ENCODE peak calls at places on chromosomes 2 and 18, in five cellular contexts. L is H9; X is CD8-positive, alpha-beta T cell; F is heart left ventricle; D is MM.1S. Z is an unnamed sample.

GRCh38 chr2:27627963-27628766 is 647 bp downstream of the CCDC121 start:
- DNase-seq in L (no peak), X (no peak), F (peak; percentile 14), D (no peak), Z (no peak)

GRCh38 chr2:202317080-202317859 is 51.7 kb downstream of the NOP58 start:
- DNase-seq in L (no peak), X (no peak), F (peak; percentile 84), D (no peak), Z (no peak)

GRCh38 chr2:213261715-213262114 is 22.5 kb upstream of the SPAG16 start:
- DNase-seq in L (no peak), X (no peak), F (no peak), D (no peak), Z (no peak)

GRCh38 chr2:237250599-237250998 is 163.4 kb downstream of the COL6A3 start:
- DNase-seq in L (no peak), X (no peak), F (no peak), D (no peak), Z (no peak)

GRCh38 chr2:48759682-48760081 is 4.2 kb upstream of the LHCGR start:
- DNase-seq in L (no peak), X (no peak), F (no peak), D (no peak), Z (no peak)

GRCh38 chr2:195613922-195614321 is 43.1 kb upstream of the SLC39A10 start:
- DNase-seq in L (no peak), X (no peak), F (no peak), D (no peak), Z (no peak)

GRCh38 chr2:72263043-72263780 is 115.5 kb upstream of the CYP26B1 start:
- DNase-seq in L (no peak), X (no peak), F (no peak), D (no peak), Z (no peak)

GRCh38 chr2:228018311-228018710 is 146.9 kb downstream of the DAW1 start:
- DNase-seq in L (no peak), X (no peak), F (no peak), D (no peak), Z (no peak)

GRCh38 chr2:168034586-168034985 is 212.8 kb downstream of the STK39 start:
- DNase-seq in L (no peak), X (no peak), F (no peak), D (no peak), Z (no peak)

GRCh38 chr18:78984941-78985784 is 5.5 kb downstream of the SALL3 start:
- DNase-seq in L (peak; percentile 81), X (no peak), F (no peak), D (no peak), Z (no peak)

GRCh38 chr18:10936211-10937053 is 212.9 kb downstream of the PIEZO2 start:
- DNase-seq in L (no peak), X (no peak), F (no peak), D (no peak), Z (no peak)

GRCh38 chr2:104897515-104898184 is 43.7 kb downstream of the POU3F3 start:
- DNase-seq in L (no peak), X (no peak), F (no peak), D (no peak), Z (no peak)

GRCh38 chr2:106020032-106020431 is 174.1 kb downstream of the UXS1 start:
- DNase-seq in L (no peak), X (no peak), F (peak; percentile 45), D (no peak), Z (no peak)

GRCh38 chr2:33929467-33929866 is 330.4 kb upstream of the FAM98A start:
- DNase-seq in L (no peak), X (no peak), F (no peak), D (peak; percentile 93), Z (no peak)

GRCh38 chr2:224009605-224010330 is 29.3 kb downstream of the SERPINE2 start:
- DNase-seq in L (no peak), X (no peak), F (no peak), D (no peak), Z (no peak)

GRCh38 chr2:235550946-235551345 is 57.1 kb downstream of the AGAP1 start:
- DNase-seq in L (no peak), X (no peak), F (no peak), D (no peak), Z (no peak)
- H3K4me1 ChIP-seq in L (no peaks in the 10 kb centered on the region), X (no peaks in the 10 kb centered on the region), F (peaks cover 12% of the 10 kb centered on the region), D (peaks cover 41% of the 10 kb centered on the region), Z (peaks cover 24% of the 10 kb centered on the region)

GRCh38 chr2:64858541-64859031 is 130.6 kb upstream of the SLC1A4 start:
- DNase-seq in L (no peak), X (no peak), F (no peak), D (no peak), Z (no peak)

GRCh38 chr2:64860936-64861335 is 128.3 kb upstream of the SLC1A4 start:
- DNase-seq in L (no peak), X (no peak), F (no peak), D (no peak), Z (no peak)

GRCh38 chr2:64860321-64860751 is 128.9 kb upstream of the SLC1A4 start:
- DNase-seq in L (no peak), X (no peak), F (no peak), D (no peak), Z (peak; percentile 76)

GRCh38 chr2:64857581-64858471 is 131.4 kb upstream of the SLC1A4 start:
- DNase-seq in L (no peak), X (no peak), F (peak; percentile 83), D (no peak), Z (peak; percentile 69)

DNA sequence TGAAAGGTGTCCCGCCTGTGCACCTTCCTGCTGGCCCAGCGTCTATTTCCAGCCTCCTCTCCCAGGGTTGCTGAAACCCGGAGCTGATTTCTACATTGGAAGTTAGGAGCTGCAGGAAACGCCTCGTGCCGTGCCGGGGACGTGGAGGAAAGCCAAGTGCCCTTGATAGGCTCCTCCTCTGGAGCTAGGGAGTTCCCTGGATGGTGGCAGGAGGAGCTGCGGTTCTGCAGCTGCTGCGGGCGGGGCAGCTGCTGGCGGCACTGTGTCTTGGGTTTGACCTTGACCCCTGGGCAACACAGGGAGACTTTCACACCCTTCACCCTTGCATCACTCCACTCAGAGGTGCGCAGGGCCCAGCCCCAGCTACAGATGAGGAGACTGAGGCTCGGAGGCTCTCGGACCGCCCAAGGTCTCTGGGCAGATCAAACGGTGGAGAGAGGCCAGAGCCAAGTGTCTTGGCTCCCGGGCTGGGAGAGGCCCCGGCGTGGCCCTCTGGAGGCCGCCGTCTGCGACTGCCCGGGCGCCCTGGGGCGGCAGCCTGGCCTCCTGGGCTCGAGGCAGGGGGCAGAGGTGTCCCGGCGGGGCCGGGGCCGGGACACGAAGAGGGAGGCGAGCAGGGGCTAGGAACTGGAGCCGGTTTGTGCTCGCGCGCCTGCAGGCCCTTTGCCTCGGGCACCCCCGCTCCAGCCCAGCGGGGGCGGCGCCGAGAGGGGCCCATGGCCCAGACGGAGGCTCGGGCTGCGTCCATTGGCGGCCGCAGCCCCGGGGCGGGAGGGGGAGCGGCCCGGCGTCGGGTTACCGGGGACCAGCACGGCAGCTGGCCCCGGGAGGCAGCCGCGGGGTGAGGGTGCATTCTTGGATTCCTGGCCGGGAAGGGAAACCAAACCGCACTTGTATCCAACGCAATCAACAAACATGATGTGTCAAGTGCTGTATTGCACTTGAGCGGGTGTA is 129.7 kb upstream of the SLC1A4 start:
- DNase-seq in L (peak; percentile 78), X (no peak), F (peak; percentile 87), D (peak; percentile 73), Z (peak; percentile 94)
- H3K4me1 ChIP-seq in L (peaks cover 2% of the 10 kb centered on the region), X (peaks cover 14% of the 10 kb centered on the region), F (peaks cover 35% of the 10 kb centered on the region), D (peaks cover 17% of the 10 kb centered on the region), Z (peaks cover 85% of the 10 kb centered on the region)

GRCh38 chr2:126895336-126895735 is 3.4 kb upstream of the TEX51 start:
- DNase-seq in L (peak; percentile 22), X (no peak), F (peak; percentile 2), D (no peak), Z (no peak)

GRCh38 chr2:126894082-126894481 is 4.6 kb upstream of the TEX51 start:
- DNase-seq in L (peak; percentile 10), X (no peak), F (no peak), D (no peak), Z (no peak)

GRCh38 chr2:126893153-126893552 is 5.5 kb upstream of the TEX51 start:
- DNase-seq in L (no peak), X (no peak), F (no peak), D (no peak), Z (no peak)

GRCh38 chr2:126893606-126894005 is 5.1 kb upstream of the TEX51 start:
- DNase-seq in L (peak; percentile 10), X (no peak), F (no peak), D (no peak), Z (no peak)

GRCh38 chr2:126894585-126895182 is 4.0 kb upstream of the TEX51 start:
- DNase-seq in L (peak; percentile 8), X (no peak), F (no peak), D (no peak), Z (no peak)
- H3K4me1 ChIP-seq in L (no peaks in the 10 kb centered on the region), X (no peaks in the 10 kb centered on the region), F (no peaks in the 10 kb centered on the region), D (no peaks in the 10 kb centered on the region), Z (no peaks in the 10 kb centered on the region)

GRCh38 chr2:8851811-8852560 is 14.6 kb upstream of the KIDINS220 start:
- DNase-seq in L (peak; percentile 43), X (no peak), F (no peak), D (no peak), Z (no peak)

GRCh38 chr2:8848328-8849100 is 11.1 kb upstream of the KIDINS220 start:
- DNase-seq in L (no peak), X (no peak), F (no peak), D (no peak), Z (no peak)

GRCh38 chr2:8853406-8853805 is 16.0 kb upstream of the KIDINS220 start:
- DNase-seq in L (no peak), X (no peak), F (no peak), D (no peak), Z (no peak)

GRCh38 chr2:8849322-8849721 is 11.9 kb upstream of the KIDINS220 start:
- DNase-seq in L (no peak), X (no peak), F (no peak), D (no peak), Z (no peak)

DNA sequence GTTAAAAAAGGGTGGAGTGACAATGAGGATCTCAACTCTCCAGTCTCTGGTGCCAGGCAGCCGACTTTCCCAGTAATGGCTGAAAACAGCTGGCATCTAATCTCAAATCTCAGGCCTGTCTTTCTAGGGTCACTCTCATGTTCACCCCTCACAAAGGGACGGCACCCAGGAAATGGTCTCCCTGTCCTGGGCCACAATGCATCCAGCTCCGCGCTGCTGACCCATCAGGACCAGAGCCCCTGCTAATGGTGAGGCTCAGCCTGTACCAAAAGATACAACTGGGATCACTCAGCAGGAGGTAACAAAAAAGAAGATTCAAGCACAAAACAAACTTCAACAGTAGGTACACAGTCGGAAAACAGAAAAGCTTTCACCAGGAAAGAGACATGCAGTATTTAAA is 13.4 kb upstream of the KIDINS220 start:
- DNase-seq in L (no peak), X (no peak), F (no peak), D (no peak), Z (no peak)
- H3K4me1 ChIP-seq in L (no peaks in the 10 kb centered on the region), X (no peaks in the 10 kb centered on the region), F (no peaks in the 10 kb centered on the region), D (no peaks in the 10 kb centered on the region), Z (no peaks in the 10 kb centered on the region)